ENCODE peak calls at places on chromosomes 1 and 21, in six cellular contexts. W is LHCN-M2; A is EH; E is activated CD4-positive, alpha-beta T cell treated with anti-CD3 and anti-CD28 coated beads for 24 hours; K is stomach; Y is neural crest cell. Z is an unnamed sample.

GRCh38 chr1:242225770-242226573 is 227.1 kb upstream of the MAP1LC3C start:
- DNase-seq in Y (no peak), W (no peak), A (no peak), K (no peak), E (no peak), Z (no peak)

GRCh38 chr1:184555665-184556641 is 169.1 kb downstream of the C1orf21 start:
- DNase-seq in E (no peak), W (no peak), K (no peak), Y (no peak), A (no peak), Z (no peak)

GRCh38 chr1:171742577-171742922 is 685 bp upstream of the VAMP4 start:
- DNase-seq in A (peak; percentile 62), E (no peak), W (peak; percentile 52), Y (no peak), K (peak; percentile 32), Z (peak; percentile 12)

GRCh38 chr1:164673584-164674214 is 114.7 kb downstream of the PBX1 start:
- DNase-seq in A (peak; percentile 18), W (peak; percentile 36), E (no peak), K (no peak), Y (peak; percentile 13), Z (peak; percentile 36)

GRCh38 chr21:37866027-37866426 is 50.2 kb downstream of the KCNJ6 start:
- DNase-seq in K (no peak), W (peak; percentile 36), Y (no peak), A (no peak), E (no peak), Z (no peak)

GRCh38 chr1:46521417-46521816 is 30.0 kb downstream of the KNCN start:
- DNase-seq in W (no peak), A (no peak), E (no peak), Y (no peak), K (no peak), Z (no peak)

GRCh38 chr1:239906394-239906793 is 185.3 kb upstream of the FMN2 start:
- DNase-seq in E (no peak), A (no peak), K (no peak), Y (no peak), W (no peak), Z (no peak)

GRCh38 chr1:172499636-172500141 is 33.3 kb upstream of the SUCO start:
- DNase-seq in K (no peak), Y (no peak), E (no peak), A (peak; percentile 3), W (no peak), Z (peak; percentile 10)

GRCh38 chr1:38028105-38028591 is 15.6 kb downstream of the UTP11 start:
- DNase-seq in A (peak; percentile 36), E (peak; percentile 63), K (no peak), Y (no peak), W (peak; percentile 62), Z (no peak)

GRCh38 chr1:238141295-238141694 is 250.6 kb upstream of the ZP4 start:
- DNase-seq in W (peak; percentile 8), K (no peak), Y (no peak), A (no peak), E (no peak), Z (no peak)

GRCh38 chr1:83546863-83547262 is 452.1 kb downstream of the TTLL7 start:
- DNase-seq in Y (no peak), K (no peak), E (no peak), A (peak; percentile 30), W (no peak), Z (no peak)

GRCh38 chr1:113452921-113453770 is 62.8 kb downstream of the MAGI3 start:
- DNase-seq in Y (no peak), K (peak; percentile 29), A (peak; percentile 43), E (no peak), W (peak; percentile 36), Z (peak; percentile 5)

GRCh38 chr21:29376556-29376955 is 77.8 kb downstream of the BACH1 start:
- DNase-seq in Y (peak; percentile 8), W (peak; percentile 49), E (peak; percentile 37), K (peak; percentile 33), A (peak; percentile 50), Z (peak; percentile 45)

GRCh38 chr21:29372063-29372802 is 73.5 kb downstream of the BACH1 start:
- DNase-seq in A (peak; percentile 82), K (peak; percentile 33), Y (peak; percentile 57), E (no peak), W (peak; percentile 79), Z (peak; percentile 37)

GRCh38 chr1:85654066-85654782 is 54.0 kb downstream of the ZNHIT6 start:
- DNase-seq in Y (no peak), K (no peak), A (peak; percentile 60), W (peak; percentile 40), E (no peak), Z (no peak)